ENCODE peak calls at places on chromosomes 3 and 15, in five cellular contexts. P is HCT116, X is GM12878, K is SK-N-SH, J is neural progenitor cell. B is an unnamed sample.

GRCh38 chr3:106025151-106025722 is 156.4 kb upstream of the CBLB start:
- DNase-seq in P (no peak), X (no peak), K (peak; percentile 4), J (no peak), B (no peak)

GRCh38 chr3:30689202-30689641 is 82.8 kb downstream of the TGFBR2 start:
- DNase-seq in P (peak; percentile 79), X (no peak), K (peak; percentile 71), J (no peak), B (no peak)

GRCh38 chr3:186516645-186517044 is 27.5 kb downstream of the CRYGS start:
- DNase-seq in P (no peak), X (no peak), K (no peak), J (no peak), B (no peak)

GRCh38 chr3:13537926-13538325 is 11.0 kb upstream of the FBLN2 start:
- DNase-seq in P (peak; percentile 88), X (no peak), K (no peak), J (no peak), B (no peak)

GRCh38 chr3:72889310-72890165 is 1.7 kb downstream of the GXYLT2 start:
- DNase-seq in P (no peak), X (no peak), K (no peak), J (no peak), B (peak; percentile 64)

GRCh38 chr3:73321286-73321685 is 259.8 kb downstream of the EBLN2 start:
- DNase-seq in P (no peak), X (no peak), K (no peak), J (no peak), B (no peak)

GRCh38 chr3:126340081-126340511 is 17.1 kb downstream of the KLF15 start:
- DNase-seq in P (no peak), X (no peak), K (no peak), J (no peak), B (no peak)

GRCh38 chr3:190288836-190289235 is 33.4 kb downstream of the CLDN1 start:
- DNase-seq in P (no peak), X (no peak), K (no peak), J (no peak), B (no peak)

GRCh38 chr3:30553641-30554316 is 52.6 kb upstream of the TGFBR2 start:
- DNase-seq in P (no peak), X (no peak), K (no peak), J (no peak), B (no peak)

GRCh38 chr15:98375513-98376360 is 272.6 kb upstream of the IGF1R start:
- DNase-seq in P (no peak), X (no peak), K (no peak), J (no peak), B (no peak)

GRCh38 chr3:61251174-61251972 is at the start of gene FHIT:
- DNase-seq in P (peak; percentile 90), X (peak; percentile 87), K (peak; percentile 95), J (peak; percentile 98), B (peak; percentile 90)

GRCh38 chr3:12935023-12935860 is 93.9 kb upstream of the RPL32 start:
- DNase-seq in P (no peak), X (no peak), K (no peak), J (no peak), B (no peak)

GRCh38 chr15:71362556-71362955 is 247.3 kb downstream of the THSD4 start:
- DNase-seq in P (no peak), X (no peak), K (no peak), J (no peak), B (no peak)

GRCh38 chr3:27628029-27628750 is 93.9 kb downstream of the EOMES start:
- DNase-seq in P (no peak), X (no peak), K (no peak), J (no peak), B (no peak)

GRCh38 chr3:136543385-136543784 is 208.8 kb downstream of the STAG1 start:
- DNase-seq in P (no peak), X (no peak), K (no peak), J (no peak), B (no peak)

DNA sequence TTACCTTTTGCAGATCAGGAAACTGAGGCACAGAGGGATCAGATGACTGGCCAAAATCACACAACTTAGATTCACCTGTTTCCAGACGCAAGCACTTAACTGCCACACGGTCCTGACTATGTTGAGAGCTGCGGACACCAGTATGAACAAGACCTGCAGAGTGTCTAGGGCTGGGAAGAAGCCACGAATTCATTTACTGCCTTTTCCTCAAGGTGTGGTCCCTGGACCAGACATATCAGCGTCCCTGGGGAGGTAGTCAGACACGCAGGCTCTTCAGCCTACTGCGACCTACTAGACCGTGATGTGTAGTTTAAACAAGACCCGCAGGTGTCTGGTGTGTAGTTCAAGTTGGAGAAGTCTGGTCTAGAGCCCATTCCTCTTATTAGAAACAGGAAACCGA is 541 bp upstream of the SLC6A11 start:
- DNase-seq in P (no peak), X (no peak), K (no peak), J (no peak), B (no peak)
- H3K4me2 ChIP-seq in P (no peak overlapping the region), X (no peak overlapping the region), K (no peak overlapping the region), J (peak overlapping the region; percentile 81), B (no peak overlapping the region)

GRCh38 chr3:47420511-47421484 is 40.0 kb downstream of the PTPN23 start:
- DNase-seq in P (peak; percentile 70), X (peak; percentile 65), K (peak; percentile 90), J (peak; percentile 88), B (peak; percentile 90)

GRCh38 chr3:47422743-47423142 is 41.9 kb downstream of the PTPN23 start:
- DNase-seq in P (no peak), X (no peak), K (no peak), J (no peak), B (no peak)

GRCh38 chr3:47420044-47420430 is 39.2 kb downstream of the PTPN23 start:
- DNase-seq in P (no peak), X (no peak), K (peak; percentile 28), J (no peak), B (no peak)

GRCh38 chr3:47423548-47424145 is 42.8 kb downstream of the PTPN23 start:
- DNase-seq in P (no peak), X (no peak), K (no peak), J (no peak), B (no peak)

GRCh38 chr3:47421741-47422649 is 41.2 kb downstream of the PTPN23 start:
- DNase-seq in P (no peak), X (no peak), K (peak; percentile 74), J (no peak), B (peak; percentile 25)
- TF ChIP-seq CTCF in P (peak; percentile 47), X (no peak), K (peak; percentile 31), J (no peak), B (peak; percentile 47)

GRCh38 chr3:165755571-165755970 is 81.7 kb downstream of the BCHE start:
- DNase-seq in P (no peak), X (no peak), K (no peak), J (no peak), B (no peak)

GRCh38 chr3:165754219-165755007 is 82.8 kb downstream of the BCHE start:
- DNase-seq in P (no peak), X (no peak), K (no peak), J (no peak), B (no peak)

GRCh38 chr3:165753560-165753959 is 83.7 kb downstream of the BCHE start:
- DNase-seq in P (no peak), X (no peak), K (no peak), J (no peak), B (no peak)

DNA sequence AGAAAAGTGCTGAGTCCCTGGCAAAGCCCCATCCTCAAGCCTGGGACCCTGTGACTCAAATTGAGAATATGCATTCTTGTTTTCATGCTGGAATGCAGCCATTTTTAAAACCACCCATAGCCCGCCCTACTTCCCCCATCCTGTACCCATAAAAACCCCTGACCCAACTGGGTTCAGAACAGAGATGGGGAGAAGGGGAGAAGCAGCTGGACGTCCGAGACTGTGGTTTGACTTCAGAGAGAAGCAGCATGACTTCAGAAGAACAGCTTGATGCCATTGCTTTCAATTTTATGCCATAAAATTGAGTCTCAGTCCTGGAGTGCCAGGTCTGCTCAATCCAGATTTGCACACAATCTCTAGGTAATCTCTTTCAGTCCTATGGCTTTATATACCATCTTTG is 78.2 kb downstream of the BCHE start:
- DNase-seq in P (no peak), X (no peak), K (no peak), J (no peak), B (no peak)
- H3K4me2 ChIP-seq in P (no peak overlapping the region), X (no peak overlapping the region), K (no peak overlapping the region), J (no peak overlapping the region), B (no peak overlapping the region)

GRCh38 chr15:65541231-65541630 is 11.0 kb downstream of the HACD3 start:
- DNase-seq in P (no peak), X (no peak), K (no peak), J (no peak), B (no peak)
- TF ChIP-seq CTCF in P (no peak), X (no peak), K (no peak), J (no peak), B (no peak)

DNA sequence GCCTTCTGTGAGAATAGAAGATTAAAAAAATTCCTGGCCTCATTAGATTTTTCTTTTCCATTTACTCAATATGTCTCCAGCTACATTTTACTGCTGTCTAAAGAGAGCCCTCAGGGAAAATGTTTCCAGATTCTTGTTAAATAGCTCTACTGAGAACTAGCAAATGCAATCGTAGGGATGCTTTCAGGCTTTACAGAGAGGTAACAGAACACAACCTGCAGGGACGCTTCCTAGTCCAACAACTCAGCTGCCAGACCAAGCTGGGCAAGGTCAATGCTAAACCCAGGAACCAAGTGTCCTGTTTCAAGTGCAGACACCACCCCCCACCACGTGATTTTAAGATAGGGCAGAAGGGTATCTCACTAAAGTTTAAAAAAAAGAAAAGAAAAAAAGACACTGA is 25.2 kb downstream of the ARHGEF3 start:
- DNase-seq in P (no peak), X (no peak), K (no peak), J (no peak), B (no peak)
- H3K4me2 ChIP-seq in P (no peak overlapping the region), X (no peak overlapping the region), K (no peak overlapping the region), J (no peak overlapping the region), B (no peak overlapping the region)

GRCh38 chr3:46706771-46707582 is 5.8 kb downstream of the TMIE start:
- DNase-seq in P (no peak), X (no peak), K (no peak), J (no peak), B (no peak)
- TF ChIP-seq CTCF in P (no peak), X (no peak), K (no peak), J (no peak), B (no peak)

DNA sequence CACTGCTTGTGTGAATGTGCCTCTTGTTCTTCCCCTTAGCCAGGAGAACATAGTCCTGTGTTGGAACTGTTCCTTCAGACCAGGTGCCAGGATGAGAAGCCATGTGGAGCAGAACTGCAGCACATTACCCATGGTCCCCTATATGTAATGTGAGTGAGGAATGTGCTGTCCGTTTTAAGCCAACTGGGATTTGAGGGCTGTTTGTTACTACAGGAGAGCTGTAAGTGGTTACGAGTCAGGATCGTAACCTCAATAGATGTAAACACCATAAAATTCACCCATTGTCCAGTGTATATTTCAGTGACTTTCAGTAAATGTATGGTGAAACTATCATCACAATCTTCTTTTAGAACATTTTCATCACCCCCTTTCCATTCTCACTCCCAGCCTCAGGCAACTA is 10.1 kb upstream of the SCAP start:
- DNase-seq in P (no peak), X (no peak), K (no peak), J (no peak), B (no peak)
- H3K4me2 ChIP-seq in P (no peak overlapping the region), X (no peak overlapping the region), K (no peak overlapping the region), J (no peak overlapping the region), B (no peak overlapping the region)